ENCODE peak calls at places on chromosomes 13 and 19, in four cellular contexts. One of them, this sample, is unnamed.

GRCh38 chr19:42081584-42082258 is 5.8 kb downstream of the ZNF574 start:
- DNase-seq in neural progenitor cell: no peak
- DNase-seq in GM23248: peak
- DNase-seq in colonic mucosa: peak
- DNase-seq in this sample: peak

GRCh38 chr19:7602935-7603497 is 7.4 kb downstream of the CAMSAP3 start:
- DNase-seq in GM23248: no peak
- DNase-seq in colonic mucosa: no peak
- DNase-seq in neural progenitor cell: no peak
- DNase-seq in this sample: no peak

GRCh38 chr13:23025848-23026608 is 154.8 kb upstream of the SGCG start:
- DNase-seq in neural progenitor cell: no peak
- DNase-seq in GM23248: no peak
- DNase-seq in colonic mucosa: no peak
- DNase-seq in this sample: no peak

GRCh38 chr13:47480121-47480520 is 521.0 kb downstream of the SUCLA2 start:
- DNase-seq in colonic mucosa: no peak
- DNase-seq in neural progenitor cell: no peak
- DNase-seq in GM23248: peak
- DNase-seq in this sample: peak

GRCh38 chr13:28161370-28161769 is 23.0 kb downstream of the PAN3 start:
- DNase-seq in colonic mucosa: peak
- DNase-seq in neural progenitor cell: peak
- DNase-seq in GM23248: peak
- DNase-seq in this sample: peak

GRCh38 chr13:87810391-87810801 is 139.2 kb downstream of the SLITRK5 start:
- DNase-seq in GM23248: no peak
- DNase-seq in neural progenitor cell: peak
- DNase-seq in colonic mucosa: no peak
- DNase-seq in this sample: no peak

GRCh38 chr13:108470921-108471320 is 158.5 kb upstream of the MYO16 start:
- DNase-seq in neural progenitor cell: no peak
- DNase-seq in GM23248: no peak
- DNase-seq in colonic mucosa: no peak
- DNase-seq in this sample: no peak

GRCh38 chr13:98677398-98677797 is 75.1 kb downstream of the SLC15A1 start:
- DNase-seq in colonic mucosa: no peak
- DNase-seq in neural progenitor cell: no peak
- DNase-seq in GM23248: no peak
- DNase-seq in this sample: peak

GRCh38 chr19:18112989-18113478 is 15.5 kb downstream of the MAST3 start:
- DNase-seq in colonic mucosa: peak
- DNase-seq in GM23248: peak
- DNase-seq in neural progenitor cell: peak
- DNase-seq in this sample: peak

GRCh38 chr19:5615756-5616327 is 6.7 kb downstream of the SAFB2 start:
- DNase-seq in colonic mucosa: no peak
- DNase-seq in GM23248: peak
- DNase-seq in neural progenitor cell: no peak
- DNase-seq in this sample: peak

GRCh38 chr19:16315825-16316505 is 8.7 kb upstream of the KLF2 start:
- DNase-seq in GM23248: peak
- DNase-seq in neural progenitor cell: no peak
- DNase-seq in colonic mucosa: peak
- DNase-seq in this sample: peak

GRCh38 chr19:34180709-34181108 is 8.4 kb downstream of the LSM14A start:
- DNase-seq in colonic mucosa: no peak
- DNase-seq in neural progenitor cell: no peak
- DNase-seq in GM23248: no peak
- DNase-seq in this sample: no peak

GRCh38 chr19:39070888-39071287 is 13.3 kb upstream of the ACP7 start:
- DNase-seq in colonic mucosa: no peak
- DNase-seq in neural progenitor cell: no peak
- DNase-seq in GM23248: peak
- DNase-seq in this sample: peak

GRCh38 chr13:102948006-102948405 is 102.2 kb downstream of the ERCC5 start:
- DNase-seq in neural progenitor cell: peak
- DNase-seq in colonic mucosa: no peak
- DNase-seq in GM23248: no peak
- DNase-seq in this sample: no peak

GRCh38 chr13:27587083-27587482 is 33.2 kb downstream of the LNX2 start:
- DNase-seq in neural progenitor cell: no peak
- DNase-seq in colonic mucosa: no peak
- DNase-seq in GM23248: no peak
- DNase-seq in this sample: no peak

GRCh38 chr19:55494172-55494761 is 6.0 kb downstream of the SSC5D start:
- DNase-seq in GM23248: no peak
- DNase-seq in colonic mucosa: no peak
- DNase-seq in neural progenitor cell: no peak
- DNase-seq in this sample: peak

GRCh38 chr19:18425515-18426415 is 6.6 kb downstream of the SSBP4 start:
- DNase-seq in GM23248: peak
- DNase-seq in neural progenitor cell: no peak
- DNase-seq in colonic mucosa: no peak
- DNase-seq in this sample: peak

DNA sequence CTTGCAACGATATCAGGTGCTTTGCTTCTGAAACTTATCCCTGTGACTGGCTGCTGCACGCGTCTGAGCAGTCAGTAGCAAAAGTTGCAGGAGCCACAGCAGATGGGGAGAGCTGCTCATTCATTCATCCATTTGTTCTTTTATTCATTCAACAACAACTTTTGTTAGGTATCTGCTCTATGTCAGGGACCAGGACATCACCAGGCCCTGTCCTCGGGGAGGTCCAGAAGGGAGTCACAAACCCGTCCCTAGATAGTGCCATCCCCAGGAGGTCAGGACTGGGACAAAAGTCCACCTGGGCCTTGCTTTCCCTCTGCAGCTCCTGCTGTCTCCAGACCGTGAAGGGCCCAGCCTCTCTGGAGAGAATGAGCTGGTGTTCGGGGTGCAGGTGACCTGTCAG is 2.6 kb downstream of the ARHGAP33 start:
- DNase-seq in colonic mucosa: no peak
- DNase-seq in neural progenitor cell: no peak
- DNase-seq in GM23248: no peak
- DNase-seq in this sample: no peak
- H3K9ac ChIP-seq in colonic mucosa: no peak
- H3K9ac ChIP-seq in neural progenitor cell: no peak
- H3K9ac ChIP-seq in GM23248: no peak
- H3K9ac ChIP-seq in this sample: no peak

GRCh38 chr13:52646967-52647366 is 4.7 kb downstream of the HNRNPA1L2 start:
- DNase-seq in GM23248: no peak
- DNase-seq in colonic mucosa: no peak
- DNase-seq in neural progenitor cell: no peak
- DNase-seq in this sample: no peak

GRCh38 chr13:52652980-52653303 is 306 bp downstream of the SUGT1 start:
- DNase-seq in GM23248: no peak
- DNase-seq in colonic mucosa: no peak
- DNase-seq in neural progenitor cell: no peak
- DNase-seq in this sample: no peak

GRCh38 chr13:52651880-52652169 is 811 bp upstream of the SUGT1 start:
- DNase-seq in colonic mucosa: no peak
- DNase-seq in neural progenitor cell: no peak
- DNase-seq in GM23248: no peak
- DNase-seq in this sample: no peak

GRCh38 chr13:52652170-52652979 is at the start of gene SUGT1:
- DNase-seq in colonic mucosa: peak
- DNase-seq in neural progenitor cell: peak
- DNase-seq in GM23248: peak
- DNase-seq in this sample: peak

DNA sequence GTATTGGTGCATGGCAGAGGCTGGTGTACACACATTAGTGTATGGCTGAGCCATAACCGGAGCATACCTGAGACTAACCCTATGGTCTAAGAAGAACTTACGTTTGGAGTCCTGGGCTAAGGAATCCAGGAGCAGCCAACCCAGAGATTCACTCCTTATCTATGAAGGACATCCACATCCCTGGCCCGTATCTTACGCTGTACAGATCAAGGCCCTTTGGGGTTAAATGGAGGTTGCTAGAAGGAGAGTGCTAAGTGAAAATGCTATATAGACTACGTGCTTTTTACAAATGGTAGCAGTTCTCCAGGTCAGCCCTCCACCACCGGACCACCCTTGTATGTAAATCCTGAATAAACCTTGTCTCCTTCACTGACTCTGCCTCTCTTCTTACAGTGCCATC is 1.9 kb upstream of the SUGT1 start:
- DNase-seq in GM23248: no peak
- DNase-seq in colonic mucosa: no peak
- DNase-seq in neural progenitor cell: peak
- DNase-seq in this sample: no peak
- H3K4me3 ChIP-seq in GM23248: peak
- H3K4me3 ChIP-seq in colonic mucosa: peak
- H3K4me3 ChIP-seq in neural progenitor cell: peak
- H3K4me3 ChIP-seq in this sample: peak

GRCh38 chr13:49838989-49839388 is 46.5 kb upstream of the KPNA3 start:
- DNase-seq in colonic mucosa: no peak
- DNase-seq in neural progenitor cell: peak
- DNase-seq in GM23248: no peak
- DNase-seq in this sample: no peak

GRCh38 chr13:49840266-49840665 is 47.8 kb upstream of the KPNA3 start:
- DNase-seq in GM23248: peak
- DNase-seq in neural progenitor cell: no peak
- DNase-seq in colonic mucosa: no peak
- DNase-seq in this sample: no peak

GRCh38 chr13:49840667-49841066 is 48.2 kb upstream of the KPNA3 start:
- DNase-seq in GM23248: no peak
- DNase-seq in colonic mucosa: no peak
- DNase-seq in neural progenitor cell: no peak
- DNase-seq in this sample: no peak

DNA sequence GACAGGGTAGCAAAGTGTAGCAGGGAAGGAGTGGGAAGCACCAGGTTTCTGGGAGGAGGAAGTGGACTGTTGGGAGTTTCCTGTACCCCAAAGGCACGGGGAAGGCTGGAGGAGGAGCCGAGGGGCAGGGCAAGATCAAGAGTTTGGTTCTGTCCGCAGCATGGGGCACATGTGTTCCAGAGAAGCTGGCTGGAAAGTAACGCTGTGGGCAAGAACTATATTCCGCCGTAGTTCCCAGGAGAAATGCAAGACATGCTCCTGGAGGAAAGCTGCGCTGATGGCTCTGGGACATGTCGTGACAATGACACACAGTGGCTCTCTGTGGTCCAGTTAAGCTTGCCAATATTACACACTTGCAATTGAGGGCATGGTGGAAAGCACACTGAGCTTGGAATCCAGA is 51.7 kb upstream of the KPNA3 start:
- DNase-seq in GM23248: peak
- DNase-seq in colonic mucosa: no peak
- DNase-seq in neural progenitor cell: no peak
- DNase-seq in this sample: no peak
- H3K9ac ChIP-seq in GM23248: no peak
- H3K9ac ChIP-seq in colonic mucosa: no peak
- H3K9ac ChIP-seq in neural progenitor cell: no peak
- H3K9ac ChIP-seq in this sample: no peak

GRCh38 chr13:109655611-109656010 is 130.8 kb downstream of the IRS2 start:
- DNase-seq in colonic mucosa: no peak
- DNase-seq in GM23248: no peak
- DNase-seq in neural progenitor cell: no peak
- DNase-seq in this sample: no peak

GRCh38 chr13:109652536-109652935 is 133.8 kb downstream of the IRS2 start:
- DNase-seq in colonic mucosa: no peak
- DNase-seq in GM23248: no peak
- DNase-seq in neural progenitor cell: no peak
- DNase-seq in this sample: no peak

GRCh38 chr13:109657395-109657794 is 129.0 kb downstream of the IRS2 start:
- DNase-seq in colonic mucosa: no peak
- DNase-seq in neural progenitor cell: no peak
- DNase-seq in GM23248: no peak
- DNase-seq in this sample: no peak

GRCh38 chr13:109654341-109655205 is 131.8 kb downstream of the IRS2 start:
- DNase-seq in neural progenitor cell: no peak
- DNase-seq in colonic mucosa: no peak
- DNase-seq in GM23248: no peak
- DNase-seq in this sample: no peak

GRCh38 chr13:109655206-109655600 is 131.2 kb downstream of the IRS2 start:
- DNase-seq in colonic mucosa: no peak
- DNase-seq in GM23248: no peak
- DNase-seq in neural progenitor cell: no peak
- DNase-seq in this sample: no peak
- H3K4me3 ChIP-seq in colonic mucosa: no peak
- H3K4me3 ChIP-seq in GM23248: no peak
- H3K4me3 ChIP-seq in neural progenitor cell: no peak
- H3K4me3 ChIP-seq in this sample: no peak

DNA sequence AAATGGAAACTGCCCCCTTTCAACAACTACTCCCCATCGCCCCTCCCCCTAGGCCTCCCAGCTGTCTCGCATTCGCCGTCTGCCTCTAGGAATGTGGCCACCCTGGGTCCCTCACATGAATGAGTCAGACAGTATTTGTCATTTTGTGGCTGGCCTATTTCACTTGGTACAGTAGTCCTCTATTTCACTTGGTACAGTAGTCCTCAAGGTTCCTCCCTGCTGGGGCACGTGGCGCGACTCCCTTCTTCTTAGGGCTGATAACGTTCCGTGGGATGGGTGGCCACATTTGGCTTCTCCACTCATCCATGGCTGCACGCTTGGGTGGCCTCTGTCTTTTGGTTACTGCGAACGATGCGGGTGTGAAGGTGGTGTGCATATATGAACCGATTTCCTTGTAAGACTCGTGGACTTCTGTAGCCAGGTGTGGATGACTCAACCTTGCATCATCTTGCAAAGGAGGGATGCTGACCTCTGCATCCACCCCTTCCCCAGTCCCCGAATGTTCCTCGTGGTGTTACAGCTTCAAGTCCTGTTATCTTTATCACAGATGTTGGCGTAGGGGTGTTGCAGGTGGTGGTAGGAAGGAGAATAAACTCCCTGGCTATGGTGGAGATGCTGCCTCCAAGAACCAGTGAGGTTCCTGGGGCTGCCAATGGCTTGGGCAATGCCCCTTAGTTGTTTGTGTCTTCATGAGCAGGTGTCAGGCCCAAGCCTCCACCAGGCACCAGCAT is 112.1 kb upstream of the SOX1 start:
- DNase-seq in colonic mucosa: no peak
- DNase-seq in neural progenitor cell: no peak
- DNase-seq in GM23248: no peak
- DNase-seq in this sample: no peak
- H3K9ac ChIP-seq in colonic mucosa: no peak
- H3K9ac ChIP-seq in neural progenitor cell: no peak
- H3K9ac ChIP-seq in GM23248: no peak
- H3K9ac ChIP-seq in this sample: no peak